ENCODE peak calls at places on chromosome 14, in seven cellular contexts. One of them, this sample, is unnamed. For H3K36me3, the result is how much of the 10 kb centered on the place peaks cover.

GRCh38 chr14:43677581-43677980 is 829.5 kb downstream of the FSCB start:
- DNase-seq in heart left ventricle: no peak
- DNase-seq in adrenal gland: no peak
- DNase-seq in GM23248: no peak
- DNase-seq in CD4-positive, alpha-beta memory T cell: no peak
- DNase-seq in HCT116: no peak
- DNase-seq in aorta: no peak
- DNase-seq in this sample: no peak

GRCh38 chr14:79564371-79564770 is 646.9 kb downstream of the DIO2 start:
- DNase-seq in GM23248: no peak
- DNase-seq in HCT116: no peak
- DNase-seq in aorta: no peak
- DNase-seq in heart left ventricle: no peak
- DNase-seq in adrenal gland: no peak
- DNase-seq in CD4-positive, alpha-beta memory T cell: no peak
- DNase-seq in this sample: no peak

GRCh38 chr14:69360438-69361108 is 37.5 kb downstream of the ERH start:
- DNase-seq in adrenal gland: no peak
- DNase-seq in aorta: no peak
- DNase-seq in heart left ventricle: no peak
- DNase-seq in HCT116: no peak
- DNase-seq in GM23248: peak
- DNase-seq in CD4-positive, alpha-beta memory T cell: no peak
- DNase-seq in this sample: no peak

GRCh38 chr14:80987235-80988032 is 32.0 kb downstream of the TSHR start:
- DNase-seq in CD4-positive, alpha-beta memory T cell: peak
- DNase-seq in HCT116: peak
- DNase-seq in GM23248: peak
- DNase-seq in aorta: peak
- DNase-seq in adrenal gland: peak
- DNase-seq in heart left ventricle: peak
- DNase-seq in this sample: peak

GRCh38 chr14:75661499-75661814 is 411 bp downstream of the TTLL5 start:
- DNase-seq in adrenal gland: no peak
- DNase-seq in aorta: no peak
- DNase-seq in heart left ventricle: no peak
- DNase-seq in GM23248: no peak
- DNase-seq in CD4-positive, alpha-beta memory T cell: no peak
- DNase-seq in HCT116: no peak
- DNase-seq in this sample: no peak

GRCh38 chr14:101186544-101186943 is 283.0 kb upstream of the RTL1 start:
- DNase-seq in heart left ventricle: no peak
- DNase-seq in CD4-positive, alpha-beta memory T cell: no peak
- DNase-seq in HCT116: no peak
- DNase-seq in aorta: no peak
- DNase-seq in GM23248: no peak
- DNase-seq in adrenal gland: no peak
- DNase-seq in this sample: no peak

GRCh38 chr14:97432586-97432985 is 635.4 kb downstream of the VRK1 start:
- DNase-seq in CD4-positive, alpha-beta memory T cell: no peak
- DNase-seq in adrenal gland: no peak
- DNase-seq in heart left ventricle: no peak
- DNase-seq in aorta: no peak
- DNase-seq in HCT116: no peak
- DNase-seq in GM23248: no peak
- DNase-seq in this sample: no peak

GRCh38 chr14:75186953-75187352 is 10.5 kb upstream of the TMED10 start:
- DNase-seq in heart left ventricle: no peak
- DNase-seq in aorta: no peak
- DNase-seq in GM23248: no peak
- DNase-seq in HCT116: no peak
- DNase-seq in adrenal gland: no peak
- DNase-seq in CD4-positive, alpha-beta memory T cell: no peak
- DNase-seq in this sample: no peak

GRCh38 chr14:38311655-38312054 is 55.8 kb upstream of the CLEC14A start:
- DNase-seq in HCT116: no peak
- DNase-seq in CD4-positive, alpha-beta memory T cell: no peak
- DNase-seq in heart left ventricle: no peak
- DNase-seq in aorta: no peak
- DNase-seq in GM23248: no peak
- DNase-seq in adrenal gland: no peak
- DNase-seq in this sample: no peak

GRCh38 chr14:89027097-89027740 is 202.8 kb downstream of the TTC8 start:
- DNase-seq in heart left ventricle: peak
- DNase-seq in GM23248: peak
- DNase-seq in CD4-positive, alpha-beta memory T cell: peak
- DNase-seq in adrenal gland: peak
- DNase-seq in HCT116: peak
- DNase-seq in aorta: peak
- DNase-seq in this sample: peak

GRCh38 chr14:61387076-61387475 is 65.7 kb downstream of the PRKCH start:
- DNase-seq in heart left ventricle: no peak
- DNase-seq in aorta: no peak
- DNase-seq in GM23248: no peak
- DNase-seq in CD4-positive, alpha-beta memory T cell: no peak
- DNase-seq in adrenal gland: no peak
- DNase-seq in HCT116: no peak
- DNase-seq in this sample: no peak

GRCh38 chr14:98909251-98909944 is 362.6 kb downstream of the BCL11B start:
- DNase-seq in CD4-positive, alpha-beta memory T cell: no peak
- DNase-seq in aorta: no peak
- DNase-seq in heart left ventricle: no peak
- DNase-seq in HCT116: peak
- DNase-seq in adrenal gland: peak
- DNase-seq in GM23248: peak
- DNase-seq in this sample: no peak

GRCh38 chr14:72651081-72651480 is 242.8 kb downstream of the DPF3 start:
- DNase-seq in heart left ventricle: peak
- DNase-seq in adrenal gland: no peak
- DNase-seq in aorta: no peak
- DNase-seq in HCT116: no peak
- DNase-seq in GM23248: peak
- DNase-seq in CD4-positive, alpha-beta memory T cell: no peak
- DNase-seq in this sample: no peak

GRCh38 chr14:73255005-73255400 is 17.7 kb downstream of the PAPLN start:
- DNase-seq in GM23248: no peak
- DNase-seq in adrenal gland: no peak
- DNase-seq in aorta: no peak
- DNase-seq in heart left ventricle: no peak
- DNase-seq in HCT116: no peak
- DNase-seq in CD4-positive, alpha-beta memory T cell: no peak
- DNase-seq in this sample: no peak

GRCh38 chr14:38056270-38056669 is 151.4 kb upstream of the SSTR1 start:
- DNase-seq in HCT116: no peak
- DNase-seq in adrenal gland: no peak
- DNase-seq in aorta: no peak
- DNase-seq in heart left ventricle: no peak
- DNase-seq in GM23248: no peak
- DNase-seq in CD4-positive, alpha-beta memory T cell: no peak
- DNase-seq in this sample: no peak

GRCh38 chr14:54312166-54312801 is 84.5 kb upstream of the CDKN3 start:
- DNase-seq in HCT116: peak
- DNase-seq in heart left ventricle: peak
- DNase-seq in GM23248: peak
- DNase-seq in CD4-positive, alpha-beta memory T cell: no peak
- DNase-seq in adrenal gland: no peak
- DNase-seq in aorta: peak
- DNase-seq in this sample: no peak

GRCh38 chr14:106551265-106551664 is 1024.9 kb downstream of the TMEM121 start:
- DNase-seq in GM23248: no peak
- DNase-seq in adrenal gland: no peak
- DNase-seq in aorta: no peak
- DNase-seq in HCT116: no peak
- DNase-seq in heart left ventricle: no peak
- DNase-seq in CD4-positive, alpha-beta memory T cell: no peak
- DNase-seq in this sample: no peak

GRCh38 chr14:24817638-24818053 is 183.7 kb upstream of the GZMB start:
- DNase-seq in GM23248: peak
- DNase-seq in CD4-positive, alpha-beta memory T cell: no peak
- DNase-seq in aorta: no peak
- DNase-seq in HCT116: no peak
- DNase-seq in adrenal gland: no peak
- DNase-seq in heart left ventricle: peak
- DNase-seq in this sample: no peak

GRCh38 chr14:77882631-77883030 is 82.7 kb downstream of the ADCK1 start:
- DNase-seq in adrenal gland: no peak
- DNase-seq in heart left ventricle: peak
- DNase-seq in aorta: no peak
- DNase-seq in GM23248: peak
- DNase-seq in HCT116: no peak
- DNase-seq in CD4-positive, alpha-beta memory T cell: no peak
- DNase-seq in this sample: no peak

GRCh38 chr14:51576112-51576420 is 75.6 kb upstream of the FRMD6 start:
- DNase-seq in adrenal gland: no peak
- DNase-seq in aorta: no peak
- DNase-seq in heart left ventricle: no peak
- DNase-seq in GM23248: peak
- DNase-seq in CD4-positive, alpha-beta memory T cell: no peak
- DNase-seq in HCT116: no peak
- DNase-seq in this sample: no peak

GRCh38 chr14:55746533-55746932 is 166.5 kb downstream of the KTN1 start:
- DNase-seq in CD4-positive, alpha-beta memory T cell: no peak
- DNase-seq in heart left ventricle: no peak
- DNase-seq in GM23248: peak
- DNase-seq in aorta: no peak
- DNase-seq in HCT116: no peak
- DNase-seq in adrenal gland: no peak
- DNase-seq in this sample: no peak

GRCh38 chr14:34782031-34782430 is 67.6 kb upstream of the CFL2 start:
- DNase-seq in HCT116: no peak
- DNase-seq in adrenal gland: no peak
- DNase-seq in heart left ventricle: no peak
- DNase-seq in GM23248: peak
- DNase-seq in CD4-positive, alpha-beta memory T cell: no peak
- DNase-seq in aorta: no peak
- DNase-seq in this sample: no peak

GRCh38 chr14:34785223-34786006 is 71.0 kb upstream of the CFL2 start:
- DNase-seq in aorta: no peak
- DNase-seq in GM23248: no peak
- DNase-seq in adrenal gland: no peak
- DNase-seq in heart left ventricle: no peak
- DNase-seq in HCT116: no peak
- DNase-seq in CD4-positive, alpha-beta memory T cell: no peak
- DNase-seq in this sample: no peak

GRCh38 chr14:34778744-34779143 is 64.4 kb upstream of the CFL2 start:
- DNase-seq in GM23248: no peak
- DNase-seq in aorta: no peak
- DNase-seq in heart left ventricle: no peak
- DNase-seq in HCT116: no peak
- DNase-seq in CD4-positive, alpha-beta memory T cell: no peak
- DNase-seq in adrenal gland: no peak
- DNase-seq in this sample: no peak

GRCh38 chr14:34780646-34781045 is 66.3 kb upstream of the CFL2 start:
- DNase-seq in adrenal gland: no peak
- DNase-seq in HCT116: no peak
- DNase-seq in CD4-positive, alpha-beta memory T cell: no peak
- DNase-seq in GM23248: no peak
- DNase-seq in aorta: no peak
- DNase-seq in heart left ventricle: no peak
- DNase-seq in this sample: no peak

GRCh38 chr14:34781242-34781641 is 66.8 kb upstream of the CFL2 start:
- DNase-seq in CD4-positive, alpha-beta memory T cell: no peak
- DNase-seq in adrenal gland: no peak
- DNase-seq in aorta: peak
- DNase-seq in GM23248: peak
- DNase-seq in heart left ventricle: no peak
- DNase-seq in HCT116: no peak
- DNase-seq in this sample: no peak
- H3K36me3 ChIP-seq in CD4-positive, alpha-beta memory T cell: under half
- H3K36me3 ChIP-seq in adrenal gland: under half
- H3K36me3 ChIP-seq in aorta: under half
- H3K36me3 ChIP-seq in GM23248: under half
- H3K36me3 ChIP-seq in heart left ventricle: half or more
- H3K36me3 ChIP-seq in HCT116: under half
- H3K36me3 ChIP-seq in this sample: half or more

DNA sequence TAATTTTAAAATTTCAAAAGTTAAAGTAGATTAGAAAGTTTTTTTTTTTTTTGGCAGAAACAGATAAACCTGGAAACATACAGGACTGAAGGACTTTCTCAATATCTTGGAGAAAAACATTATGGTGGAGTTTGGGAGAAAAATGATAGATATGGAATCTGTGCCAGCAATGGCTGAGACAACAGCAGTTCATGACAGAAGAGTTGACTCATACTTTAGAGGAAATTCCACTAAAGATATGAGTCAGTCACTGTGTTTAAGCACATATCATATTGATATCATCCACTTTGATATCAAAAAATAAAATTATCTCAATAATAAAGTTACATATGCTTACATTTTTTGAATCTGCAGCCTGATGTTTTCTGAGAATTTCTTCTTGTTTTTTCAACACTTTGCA is 193.9 kb upstream of the OR4E1 start:
- DNase-seq in aorta: no peak
- DNase-seq in GM23248: peak
- DNase-seq in adrenal gland: no peak
- DNase-seq in HCT116: no peak
- DNase-seq in heart left ventricle: no peak
- DNase-seq in CD4-positive, alpha-beta memory T cell: no peak
- DNase-seq in this sample: no peak
- H3K27ac ChIP-seq in aorta: no peak
- H3K27ac ChIP-seq in GM23248: no peak
- H3K27ac ChIP-seq in adrenal gland: no peak
- H3K27ac ChIP-seq in HCT116: no peak
- H3K27ac ChIP-seq in heart left ventricle: no peak
- H3K27ac ChIP-seq in CD4-positive, alpha-beta memory T cell: no peak
- H3K27ac ChIP-seq in this sample: peak

DNA sequence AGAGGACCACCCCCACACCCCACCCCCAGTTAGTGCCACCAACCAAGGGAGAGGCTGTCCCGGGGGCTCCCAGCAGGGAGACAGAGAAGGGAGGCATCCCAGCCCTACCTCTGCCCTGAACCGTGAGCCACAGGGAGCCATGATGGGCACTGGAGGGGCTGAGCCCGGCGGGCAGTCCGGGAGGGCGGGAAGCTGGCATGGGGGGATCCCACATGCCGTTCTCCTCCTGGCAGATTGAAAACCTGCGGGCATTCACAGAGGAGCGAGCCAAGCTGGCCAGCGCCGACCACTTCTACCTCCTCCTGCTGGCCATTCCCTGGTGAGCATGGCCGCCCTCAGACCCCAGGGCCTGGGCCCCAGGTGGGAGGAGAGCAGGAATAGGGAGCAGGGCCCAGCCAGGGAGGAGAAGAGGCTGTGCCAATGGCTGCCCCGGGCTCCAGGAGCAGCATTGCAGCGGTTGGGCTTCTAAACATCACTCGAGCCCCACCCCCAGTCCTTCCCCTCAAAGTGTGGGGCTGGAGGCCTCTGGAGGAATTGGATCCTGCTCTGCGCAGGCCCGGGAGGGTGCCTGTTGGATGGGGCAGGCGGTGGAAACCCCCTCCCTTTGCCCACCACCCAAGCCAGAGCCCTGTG is 14.5 kb upstream of the ADSS1 start:
- DNase-seq in CD4-positive, alpha-beta memory T cell: no peak
- DNase-seq in adrenal gland: no peak
- DNase-seq in GM23248: no peak
- DNase-seq in aorta: no peak
- DNase-seq in HCT116: no peak
- DNase-seq in heart left ventricle: no peak
- DNase-seq in this sample: no peak
- H3K36me3 ChIP-seq in CD4-positive, alpha-beta memory T cell: under half
- H3K36me3 ChIP-seq in adrenal gland: half or more
- H3K36me3 ChIP-seq in GM23248: under half
- H3K36me3 ChIP-seq in aorta: under half
- H3K36me3 ChIP-seq in HCT116: under half
- H3K36me3 ChIP-seq in heart left ventricle: half or more
- H3K36me3 ChIP-seq in this sample: under half

GRCh38 chr14:64562432-64562831 is 12.7 kb downstream of the PPP1R36 start:
- DNase-seq in GM23248: no peak
- DNase-seq in aorta: no peak
- DNase-seq in HCT116: no peak
- DNase-seq in CD4-positive, alpha-beta memory T cell: no peak
- DNase-seq in adrenal gland: no peak
- DNase-seq in heart left ventricle: no peak
- DNase-seq in this sample: no peak
- H3K27ac ChIP-seq in GM23248: no peak
- H3K27ac ChIP-seq in aorta: no peak
- H3K27ac ChIP-seq in HCT116: no peak
- H3K27ac ChIP-seq in CD4-positive, alpha-beta memory T cell: no peak
- H3K27ac ChIP-seq in adrenal gland: no peak
- H3K27ac ChIP-seq in heart left ventricle: no peak
- H3K27ac ChIP-seq in this sample: no peak